ENCODE peak calls at places on chromosomes 12 and 14, in five cellular contexts. One of them, this sample, is unnamed.

GRCh38 chr12:9049520-9050133 is 60.3 kb downstream of the KLRG1 start:
- DNase-seq in GM23248: peak
- DNase-seq in neural crest cell: no peak
- DNase-seq in PC-9: peak
- DNase-seq in ELR: peak
- DNase-seq in this sample: peak

GRCh38 chr12:106982229-106982628 is 4.7 kb downstream of the MTERF2 start:
- DNase-seq in GM23248: peak
- DNase-seq in neural crest cell: no peak
- DNase-seq in PC-9: no peak
- DNase-seq in ELR: peak
- DNase-seq in this sample: no peak

GRCh38 chr12:98343002-98343567 is 172.3 kb upstream of the TMPO start:
- DNase-seq in GM23248: no peak
- DNase-seq in neural crest cell: no peak
- DNase-seq in PC-9: no peak
- DNase-seq in ELR: no peak
- DNase-seq in this sample: no peak

GRCh38 chr12:126668961-126669360 is 1598.0 kb upstream of the TMEM132C start:
- DNase-seq in GM23248: peak
- DNase-seq in neural crest cell: no peak
- DNase-seq in PC-9: no peak
- DNase-seq in ELR: no peak
- DNase-seq in this sample: peak

GRCh38 chr12:68627673-68628319 is 17.1 kb downstream of the RAP1B start:
- DNase-seq in GM23248: no peak
- DNase-seq in neural crest cell: no peak
- DNase-seq in PC-9: no peak
- DNase-seq in ELR: no peak
- DNase-seq in this sample: no peak

GRCh38 chr14:24565766-24566165 is 10.3 kb downstream of the CTSG start:
- DNase-seq in GM23248: no peak
- DNase-seq in neural crest cell: no peak
- DNase-seq in PC-9: no peak
- DNase-seq in ELR: no peak
- DNase-seq in this sample: no peak

GRCh38 chr12:52296572-52297215 is 5.4 kb upstream of the KRT81 start:
- DNase-seq in GM23248: no peak
- DNase-seq in neural crest cell: no peak
- DNase-seq in PC-9: no peak
- DNase-seq in ELR: no peak
- DNase-seq in this sample: no peak

GRCh38 chr14:74380172-74380571 is 31.9 kb downstream of the VRTN start:
- DNase-seq in GM23248: no peak
- DNase-seq in neural crest cell: no peak
- DNase-seq in PC-9: no peak
- DNase-seq in ELR: no peak
- DNase-seq in this sample: no peak

GRCh38 chr12:89250213-89250612 is 102.1 kb downstream of the DUSP6 start:
- DNase-seq in GM23248: no peak
- DNase-seq in neural crest cell: no peak
- DNase-seq in PC-9: no peak
- DNase-seq in ELR: no peak
- DNase-seq in this sample: no peak

GRCh38 chr12:122458105-122459035 is 35.9 kb upstream of the CLIP1 start:
- DNase-seq in GM23248: no peak
- DNase-seq in neural crest cell: no peak
- DNase-seq in PC-9: no peak
- DNase-seq in ELR: no peak
- DNase-seq in this sample: no peak

GRCh38 chr14:96166475-96167223 is 38.0 kb upstream of the BDKRB2 start:
- DNase-seq in GM23248: peak
- DNase-seq in neural crest cell: no peak
- DNase-seq in PC-9: no peak
- DNase-seq in ELR: no peak
- DNase-seq in this sample: peak

GRCh38 chr12:43945983-43946382 is 110.1 kb downstream of the TMEM117 start:
- DNase-seq in GM23248: no peak
- DNase-seq in neural crest cell: no peak
- DNase-seq in PC-9: no peak
- DNase-seq in ELR: no peak
- DNase-seq in this sample: no peak

GRCh38 chr14:82776958-82777357 is 1243.3 kb upstream of the SEL1L start:
- DNase-seq in GM23248: no peak
- DNase-seq in neural crest cell: no peak
- DNase-seq in PC-9: no peak
- DNase-seq in ELR: no peak
- DNase-seq in this sample: no peak

GRCh38 chr12:644293-644639 is 19.0 kb downstream of the NINJ2 start:
- DNase-seq in GM23248: no peak
- DNase-seq in neural crest cell: no peak
- DNase-seq in PC-9: no peak
- DNase-seq in ELR: no peak
- DNase-seq in this sample: no peak

GRCh38 chr12:122590990-122591389 is 63.9 kb downstream of the KNTC1 start:
- DNase-seq in GM23248: no peak
- DNase-seq in neural crest cell: no peak
- DNase-seq in PC-9: no peak
- DNase-seq in ELR: no peak
- DNase-seq in this sample: no peak

GRCh38 chr14:96098309-96098998 is 59.3 kb downstream of the C14orf132 start:
- DNase-seq in GM23248: peak
- DNase-seq in neural crest cell: peak
- DNase-seq in PC-9: no peak
- DNase-seq in ELR: peak
- DNase-seq in this sample: peak

GRCh38 chr14:61648377-61648776 is 46.9 kb upstream of the HIF1A start:
- DNase-seq in GM23248: no peak
- DNase-seq in neural crest cell: no peak
- DNase-seq in PC-9: no peak
- DNase-seq in ELR: no peak
- DNase-seq in this sample: no peak

GRCh38 chr12:124837958-124838803 is 25.5 kb downstream of the SCARB1 start:
- DNase-seq in GM23248: peak
- DNase-seq in neural crest cell: no peak
- DNase-seq in PC-9: peak
- DNase-seq in ELR: peak
- DNase-seq in this sample: peak

GRCh38 chr14:92439551-92440344 is 73.8 kb upstream of the RIN3 start:
- DNase-seq in GM23248: no peak
- DNase-seq in neural crest cell: no peak
- DNase-seq in PC-9: no peak
- DNase-seq in ELR: no peak
- DNase-seq in this sample: no peak

GRCh38 chr12:63905523-63905922 is 61.0 kb downstream of the SRGAP1 start:
- DNase-seq in GM23248: no peak
- DNase-seq in neural crest cell: no peak
- DNase-seq in PC-9: no peak
- DNase-seq in ELR: peak
- DNase-seq in this sample: peak

GRCh38 chr14:100283984-100284881 is 22.0 kb downstream of the SLC25A29 start:
- DNase-seq in GM23248: no peak
- DNase-seq in neural crest cell: no peak
- DNase-seq in PC-9: no peak
- DNase-seq in ELR: no peak
- DNase-seq in this sample: no peak

GRCh38 chr12:64633940-64634337 is 23.6 kb downstream of the RASSF3 start:
- DNase-seq in GM23248: peak
- DNase-seq in neural crest cell: no peak
- DNase-seq in PC-9: peak
- DNase-seq in ELR: peak
- DNase-seq in this sample: peak

GRCh38 chr12:8985213-8985612 is 4.1 kb upstream of the KLRG1 start:
- DNase-seq in GM23248: no peak
- DNase-seq in neural crest cell: no peak
- DNase-seq in PC-9: no peak
- DNase-seq in ELR: no peak
- DNase-seq in this sample: no peak

GRCh38 chr14:50780393-50780792 is 50.6 kb downstream of the NIN start:
- DNase-seq in GM23248: no peak
- DNase-seq in neural crest cell: no peak
- DNase-seq in PC-9: no peak
- DNase-seq in ELR: no peak
- DNase-seq in this sample: no peak

GRCh38 chr12:93805736-93806141 is 128.6 kb downstream of the CRADD start:
- DNase-seq in GM23248: no peak
- DNase-seq in neural crest cell: no peak
- DNase-seq in PC-9: no peak
- DNase-seq in ELR: peak
- DNase-seq in this sample: no peak

GRCh38 chr12:26941251-26941650 is 3.0 kb downstream of the FGFR1OP2 start:
- DNase-seq in GM23248: peak
- DNase-seq in neural crest cell: no peak
- DNase-seq in PC-9: no peak
- DNase-seq in ELR: peak
- DNase-seq in this sample: no peak

GRCh38 chr14:102217987-102218421 is 78.3 kb downstream of the WDR20 start:
- DNase-seq in GM23248: no peak
- DNase-seq in neural crest cell: no peak
- DNase-seq in PC-9: no peak
- DNase-seq in ELR: no peak
- DNase-seq in this sample: no peak

GRCh38 chr14:104438166-104438887 is 141.2 kb upstream of the C14orf180 start:
- DNase-seq in GM23248: no peak
- DNase-seq in neural crest cell: no peak
- DNase-seq in PC-9: no peak
- DNase-seq in ELR: no peak
- DNase-seq in this sample: no peak

GRCh38 chr12:123427036-123427769 is 9.3 kb downstream of the RILPL2 start:
- DNase-seq in GM23248: no peak
- DNase-seq in neural crest cell: no peak
- DNase-seq in PC-9: no peak
- DNase-seq in ELR: no peak
- DNase-seq in this sample: no peak

GRCh38 chr12:24470050-24470449 is 478.9 kb downstream of the BCAT1 start:
- DNase-seq in GM23248: no peak
- DNase-seq in neural crest cell: no peak
- DNase-seq in PC-9: no peak
- DNase-seq in ELR: peak
- DNase-seq in this sample: no peak

GRCh38 chr14:101400815-101401214 is 160.5 kb upstream of the DIO3 start:
- DNase-seq in GM23248: peak
- DNase-seq in neural crest cell: no peak
- DNase-seq in PC-9: no peak
- DNase-seq in ELR: peak
- DNase-seq in this sample: peak

GRCh38 chr14:45156067-45156466 is 20.3 kb downstream of the FANCM start:
- DNase-seq in GM23248: peak
- DNase-seq in neural crest cell: no peak
- DNase-seq in PC-9: no peak
- DNase-seq in ELR: peak
- DNase-seq in this sample: no peak

GRCh38 chr14:65153101-65153500 is 50.8 kb upstream of the MAX start:
- DNase-seq in GM23248: no peak
- DNase-seq in neural crest cell: no peak
- DNase-seq in PC-9: no peak
- DNase-seq in ELR: no peak
- DNase-seq in this sample: no peak

GRCh38 chr14:65303902-65304222 is 108.7 kb upstream of the FUT8 start:
- DNase-seq in GM23248: no peak
- DNase-seq in neural crest cell: no peak
- DNase-seq in PC-9: no peak
- DNase-seq in ELR: no peak
- DNase-seq in this sample: no peak

GRCh38 chr14:104864267-104865068 is 600 bp upstream of the CEP170B start:
- DNase-seq in GM23248: peak
- DNase-seq in neural crest cell: no peak
- DNase-seq in PC-9: peak
- DNase-seq in ELR: no peak
- DNase-seq in this sample: no peak

GRCh38 chr12:132899033-132899432 is 11.6 kb upstream of the CHFR start:
- DNase-seq in GM23248: peak
- DNase-seq in neural crest cell: no peak
- DNase-seq in PC-9: no peak
- DNase-seq in ELR: peak
- DNase-seq in this sample: no peak

This sample was measured in EL.